ENCODE peak calls at places on chromosomes 11 and 22, in six cellular contexts. V is endothelial cell; L is H54; A is ureter; C is Calu3; E is stimulated activated CD4-positive, alpha-beta T cell treated with anti-CD3 and anti-CD28 coated beads, Interleukin-4, amount 100 ng/mL, for 48 hours. W is an unnamed sample.

GRCh38 chr22:46593211-46593676 is 26.9 kb upstream of the GRAMD4 start:
- DNase-seq in E (no peak), V (no peak), L (no peak), A (no peak), C (no peak), W (no peak)

GRCh38 chr11:60918251-60918940 is 4.4 kb downstream of the TMEM109 start:
- DNase-seq in L (no peak), E (no peak), C (no peak), V (no peak), A (no peak), W (no peak)

GRCh38 chr11:112942966-112943643 is 18.1 kb upstream of the NCAM1 start:
- DNase-seq in L (no peak), V (no peak), E (no peak), C (no peak), A (no peak), W (no peak)

GRCh38 chr11:78039919-78040671 is 17.0 kb upstream of the KCTD14 start:
- DNase-seq in L (peak), A (peak), E (peak), C (peak), V (peak), W (no peak)

GRCh38 chr11:69079891-69080290 is 31.2 kb downstream of the TPCN2 start:
- DNase-seq in V (no peak), A (no peak), L (no peak), E (no peak), C (no peak), W (no peak)

GRCh38 chr22:20532256-20532993 is 25.0 kb downstream of the MED15 start:
- DNase-seq in A (no peak), E (no peak), L (no peak), C (no peak), V (no peak), W (no peak)

GRCh38 chr11:134032031-134032430 is 36.8 kb upstream of the JAM3 start:
- DNase-seq in E (no peak), V (no peak), C (no peak), A (no peak), L (no peak), W (no peak)

GRCh38 chr22:19884954-19885751 is 30.5 kb upstream of the GNB1L start:
- DNase-seq in L (no peak), V (no peak), A (no peak), C (no peak), E (no peak), W (no peak)

W was measured in esophagus muscularis mucosa.